ENCODE peak calls at places on chromosomes 12 and 14, in five cellular contexts. One of them, this sample, is unnamed.

GRCh38 chr12:128715485-128715884 is 108.3 kb downstream of the SLC15A4 start:
- DNase-seq in occipital lobe: no peak
- DNase-seq in AG04450: no peak
- DNase-seq in activated CD4-positive, alpha-beta memory T cell treated with anti-CD3 and anti-CD28 coated beads for 36 hours: no peak
- DNase-seq in NCI-H524 treated with DMSO at 0.1 percent for 48 hours: no peak
- DNase-seq in this sample: no peak

GRCh38 chr12:122860052-122860853 is 25.0 kb downstream of the HIP1R start:
- DNase-seq in occipital lobe: peak; percentile 73
- DNase-seq in AG04450: peak; percentile 46
- DNase-seq in activated CD4-positive, alpha-beta memory T cell treated with anti-CD3 and anti-CD28 coated beads for 36 hours: peak; percentile 88
- DNase-seq in NCI-H524 treated with DMSO at 0.1 percent for 48 hours: no peak
- DNase-seq in this sample: no peak

GRCh38 chr12:75706786-75707605 is 195.6 kb upstream of the KRR1 start:
- DNase-seq in occipital lobe: no peak
- DNase-seq in AG04450: no peak
- DNase-seq in activated CD4-positive, alpha-beta memory T cell treated with anti-CD3 and anti-CD28 coated beads for 36 hours: no peak
- DNase-seq in NCI-H524 treated with DMSO at 0.1 percent for 48 hours: no peak
- DNase-seq in this sample: no peak

GRCh38 chr12:3202734-3203446 is 125.7 kb downstream of the TSPAN9 start:
- DNase-seq in occipital lobe: no peak
- DNase-seq in AG04450: no peak
- DNase-seq in activated CD4-positive, alpha-beta memory T cell treated with anti-CD3 and anti-CD28 coated beads for 36 hours: peak; percentile 74
- DNase-seq in NCI-H524 treated with DMSO at 0.1 percent for 48 hours: no peak
- DNase-seq in this sample: no peak

GRCh38 chr12:90015228-90015627 is 306.6 kb upstream of the ATP2B1 start:
- DNase-seq in occipital lobe: no peak
- DNase-seq in AG04450: no peak
- DNase-seq in activated CD4-positive, alpha-beta memory T cell treated with anti-CD3 and anti-CD28 coated beads for 36 hours: no peak
- DNase-seq in NCI-H524 treated with DMSO at 0.1 percent for 48 hours: no peak
- DNase-seq in this sample: no peak

GRCh38 chr12:52119398-52120254 is 40.1 kb downstream of the SMIM41 start:
- DNase-seq in occipital lobe: no peak
- DNase-seq in AG04450: no peak
- DNase-seq in activated CD4-positive, alpha-beta memory T cell treated with anti-CD3 and anti-CD28 coated beads for 36 hours: peak; percentile 54
- DNase-seq in NCI-H524 treated with DMSO at 0.1 percent for 48 hours: no peak
- DNase-seq in this sample: no peak

GRCh38 chr12:103698752-103699540 is 111.9 kb downstream of the STAB2 start:
- DNase-seq in occipital lobe: no peak
- DNase-seq in AG04450: no peak
- DNase-seq in activated CD4-positive, alpha-beta memory T cell treated with anti-CD3 and anti-CD28 coated beads for 36 hours: no peak
- DNase-seq in NCI-H524 treated with DMSO at 0.1 percent for 48 hours: no peak
- DNase-seq in this sample: no peak

GRCh38 chr12:31650927-31651326 is 8.6 kb upstream of the ETFBKMT start:
- DNase-seq in occipital lobe: no peak
- DNase-seq in AG04450: no peak
- DNase-seq in activated CD4-positive, alpha-beta memory T cell treated with anti-CD3 and anti-CD28 coated beads for 36 hours: no peak
- DNase-seq in NCI-H524 treated with DMSO at 0.1 percent for 48 hours: no peak
- DNase-seq in this sample: no peak

GRCh38 chr14:93042968-93043940 is 72.5 kb downstream of the ITPK1 start:
- DNase-seq in occipital lobe: no peak
- DNase-seq in AG04450: no peak
- DNase-seq in activated CD4-positive, alpha-beta memory T cell treated with anti-CD3 and anti-CD28 coated beads for 36 hours: no peak
- DNase-seq in NCI-H524 treated with DMSO at 0.1 percent for 48 hours: no peak
- DNase-seq in this sample: peak; percentile 76